ENCODE peak calls at places on chromosomes 1 and 21, in five cellular contexts. J is lower leg skin, A is Daoy, Z is colonic mucosa, S is GM13976. F is an unnamed sample.

GRCh38 chr1:67723620-67724019 is 38.6 kb downstream of the GADD45A start:
- DNase-seq in J (no peak), A (peak; percentile 75), Z (no peak), S (no peak), F (no peak)

GRCh38 chr1:153565529-153566374 is at the start of gene S100A2:
- DNase-seq in J (peak; percentile 93), A (peak; percentile 99), Z (peak; percentile 61), S (peak; percentile 77), F (peak; percentile 77)

GRCh38 chr1:231278100-231278790 is 37.2 kb downstream of the GNPAT start:
- DNase-seq in J (no peak), A (peak; percentile 8), Z (no peak), S (no peak), F (peak; percentile 94)

GRCh38 chr1:71667224-71667623 is 586.4 kb upstream of the ZRANB2 start:
- DNase-seq in J (no peak), A (no peak), Z (no peak), S (no peak), F (peak; percentile 12)

GRCh38 chr1:59990470-59990869 is 63.9 kb upstream of the CYP2J2 start:
- DNase-seq in J (no peak), A (no peak), Z (no peak), S (no peak), F (no peak)

GRCh38 chr1:153633747-153634665 is at the start of gene CHTOP:
- DNase-seq in J (peak; percentile 99), A (peak; percentile 99), Z (peak; percentile 99), S (peak; percentile 99), F (peak; percentile 99)

GRCh38 chr1:202221911-202222909 is 28.6 kb downstream of the LGR6 start:
- DNase-seq in J (no peak), A (peak; percentile 81), Z (no peak), S (no peak), F (no peak)

GRCh38 chr21:44925027-44925755 is 4.5 kb upstream of the ITGB2 start:
- DNase-seq in J (no peak), A (no peak), Z (no peak), S (no peak), F (no peak)

GRCh38 chr1:3310718-3311400 is 143.6 kb upstream of the ARHGEF16 start:
- DNase-seq in J (no peak), A (no peak), Z (no peak), S (no peak), F (no peak)

GRCh38 chr1:74470936-74471335 is 41.5 kb downstream of the LRRC53 start:
- DNase-seq in J (no peak), A (no peak), Z (no peak), S (no peak), F (no peak)

GRCh38 chr21:16211339-16212303 is 481.8 kb downstream of the USP25 start:
- DNase-seq in J (no peak), A (no peak), Z (no peak), S (no peak), F (no peak)

GRCh38 chr1:163315773-163316374 is 5.9 kb upstream of the NUF2 start:
- DNase-seq in J (no peak), A (peak; percentile 25), Z (peak; percentile 24), S (peak; percentile 13), F (no peak)

GRCh38 chr21:35259452-35259851 is 210.3 kb upstream of the RUNX1 start:
- DNase-seq in J (no peak), A (no peak), Z (no peak), S (no peak), F (no peak)

GRCh38 chr1:63322944-63323865 is 838 bp downstream of the FOXD3 start:
- DNase-seq in J (peak; percentile 85), A (peak; percentile 77), Z (peak; percentile 41), S (peak; percentile 55), F (no peak)

GRCh38 chr1:7172804-7173203 is 387.6 kb downstream of the CAMTA1 start:
- DNase-seq in J (no peak), A (no peak), Z (no peak), S (no peak), F (peak; percentile 56)

GRCh38 chr21:35226960-35227741 is 178.0 kb upstream of the RUNX1 start:
- DNase-seq in J (no peak), A (no peak), Z (no peak), S (no peak), F (no peak)

GRCh38 chr1:184693011-184693410 is 61.6 kb downstream of the EDEM3 start:
- DNase-seq in J (no peak), A (no peak), Z (no peak), S (no peak), F (no peak)

F was measured in gastrocnemius medialis.